ENCODE peak calls at places on chromosomes 7 and 10, in six cellular contexts. One of them, this sample, is unnamed.

GRCh38 chr7:6422926-6423632 is 24.7 kb downstream of the DAGLB start:
- DNase-seq in A549: no peak
- DNase-seq in kidney epithelial cell: no peak
- DNase-seq in body of pancreas: no peak
- DNase-seq in tibial artery: peak
- DNase-seq in brain microvascular endothelial cell: no peak
- DNase-seq in this sample: no peak

GRCh38 chr10:24793648-24794379 is 70.1 kb upstream of the ARHGAP21 start:
- DNase-seq in A549: no peak
- DNase-seq in kidney epithelial cell: no peak
- DNase-seq in body of pancreas: no peak
- DNase-seq in tibial artery: no peak
- DNase-seq in brain microvascular endothelial cell: peak
- DNase-seq in this sample: no peak

GRCh38 chr10:89351402-89352038 is 23.7 kb downstream of the IFIT3 start:
- DNase-seq in A549: no peak
- DNase-seq in kidney epithelial cell: no peak
- DNase-seq in body of pancreas: no peak
- DNase-seq in tibial artery: no peak
- DNase-seq in brain microvascular endothelial cell: no peak
- DNase-seq in this sample: no peak

GRCh38 chr10:42933454-42934340 is 143.2 kb upstream of the RET start:
- DNase-seq in A549: no peak
- DNase-seq in kidney epithelial cell: no peak
- DNase-seq in body of pancreas: peak
- DNase-seq in tibial artery: no peak
- DNase-seq in brain microvascular endothelial cell: no peak
- DNase-seq in this sample: no peak

GRCh38 chr7:41185851-41186250 is 517.0 kb downstream of the INHBA start:
- DNase-seq in A549: no peak
- DNase-seq in kidney epithelial cell: no peak
- DNase-seq in body of pancreas: no peak
- DNase-seq in tibial artery: no peak
- DNase-seq in brain microvascular endothelial cell: no peak
- DNase-seq in this sample: no peak

GRCh38 chr7:33261585-33261984 is 132.2 kb downstream of the BBS9 start:
- DNase-seq in A549: no peak
- DNase-seq in kidney epithelial cell: no peak
- DNase-seq in body of pancreas: no peak
- DNase-seq in tibial artery: no peak
- DNase-seq in brain microvascular endothelial cell: peak
- DNase-seq in this sample: no peak

GRCh38 chr10:71631007-71631859 is 88.3 kb downstream of the C10orf105 start:
- DNase-seq in A549: no peak
- DNase-seq in kidney epithelial cell: no peak
- DNase-seq in body of pancreas: no peak
- DNase-seq in tibial artery: no peak
- DNase-seq in brain microvascular endothelial cell: no peak
- DNase-seq in this sample: no peak

GRCh38 chr10:126391162-126391880 is 3.0 kb upstream of the ADAM12 start:
- DNase-seq in A549: no peak
- DNase-seq in kidney epithelial cell: no peak
- DNase-seq in body of pancreas: no peak
- DNase-seq in tibial artery: no peak
- DNase-seq in brain microvascular endothelial cell: peak
- DNase-seq in this sample: no peak

GRCh38 chr10:78634389-78634815 is 434.4 kb upstream of the ZMIZ1 start:
- DNase-seq in A549: no peak
- DNase-seq in kidney epithelial cell: peak
- DNase-seq in body of pancreas: no peak
- DNase-seq in tibial artery: peak
- DNase-seq in brain microvascular endothelial cell: no peak
- DNase-seq in this sample: no peak

GRCh38 chr7:45039106-45039505 is 39.1 kb downstream of the CCM2 start:
- DNase-seq in A549: no peak
- DNase-seq in kidney epithelial cell: no peak
- DNase-seq in body of pancreas: no peak
- DNase-seq in tibial artery: no peak
- DNase-seq in brain microvascular endothelial cell: no peak
- DNase-seq in this sample: no peak

GRCh38 chr7:158614695-158615094 is 27.1 kb upstream of the PTPRN2 start:
- DNase-seq in A549: no peak
- DNase-seq in kidney epithelial cell: no peak
- DNase-seq in body of pancreas: no peak
- DNase-seq in tibial artery: no peak
- DNase-seq in brain microvascular endothelial cell: peak
- DNase-seq in this sample: no peak

GRCh38 chr7:107711301-107711700 is 32.6 kb upstream of the CBLL1 start:
- DNase-seq in A549: no peak
- DNase-seq in kidney epithelial cell: no peak
- DNase-seq in body of pancreas: no peak
- DNase-seq in tibial artery: no peak
- DNase-seq in brain microvascular endothelial cell: peak
- DNase-seq in this sample: no peak

GRCh38 chr10:26413375-26413774 is 24.8 kb upstream of the APBB1IP start:
- DNase-seq in A549: no peak
- DNase-seq in kidney epithelial cell: no peak
- DNase-seq in body of pancreas: no peak
- DNase-seq in tibial artery: no peak
- DNase-seq in brain microvascular endothelial cell: no peak
- DNase-seq in this sample: no peak

DNA sequence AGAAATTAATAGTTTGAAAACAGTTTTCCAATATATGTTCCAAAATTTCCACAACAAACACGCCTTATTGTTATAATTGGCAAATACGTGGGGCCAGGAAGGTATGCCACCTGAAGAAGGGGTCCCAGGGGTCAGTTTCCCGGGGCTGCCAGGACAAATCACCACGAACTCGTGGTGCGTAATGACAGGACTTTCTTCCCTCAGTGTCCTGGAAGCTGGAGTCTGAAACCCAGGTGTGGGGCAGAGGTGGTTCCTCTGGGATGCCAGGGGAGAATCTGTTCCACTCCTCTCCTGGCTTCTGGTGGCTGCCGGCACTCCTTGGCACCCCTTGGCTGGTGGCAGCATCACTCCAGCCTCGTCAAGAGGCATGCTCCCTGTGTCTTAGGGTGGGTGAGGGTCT is 56.7 kb downstream of the CHST15 start:
- DNase-seq in A549: no peak
- DNase-seq in kidney epithelial cell: no peak
- DNase-seq in body of pancreas: no peak
- DNase-seq in tibial artery: no peak
- DNase-seq in brain microvascular endothelial cell: no peak
- DNase-seq in this sample: no peak
- TF ChIP-seq CTCF in A549: no peak
- TF ChIP-seq CTCF in kidney epithelial cell: no peak
- TF ChIP-seq CTCF in body of pancreas: no peak
- TF ChIP-seq CTCF in tibial artery: no peak
- TF ChIP-seq CTCF in brain microvascular endothelial cell: no peak
- TF ChIP-seq CTCF in this sample: no peak

GRCh38 chr7:84195295-84196006 is 862 bp upstream of the SEMA3A start:
- DNase-seq in A549: no peak
- DNase-seq in kidney epithelial cell: no peak
- DNase-seq in body of pancreas: no peak
- DNase-seq in tibial artery: no peak
- DNase-seq in brain microvascular endothelial cell: no peak
- DNase-seq in this sample: no peak
- H3K4me3 ChIP-seq in A549: peak
- H3K4me3 ChIP-seq in kidney epithelial cell: peak
- H3K4me3 ChIP-seq in body of pancreas: no peak
- H3K4me3 ChIP-seq in tibial artery: peak
- H3K4me3 ChIP-seq in brain microvascular endothelial cell: peak
- H3K4me3 ChIP-seq in this sample: peak

DNA sequence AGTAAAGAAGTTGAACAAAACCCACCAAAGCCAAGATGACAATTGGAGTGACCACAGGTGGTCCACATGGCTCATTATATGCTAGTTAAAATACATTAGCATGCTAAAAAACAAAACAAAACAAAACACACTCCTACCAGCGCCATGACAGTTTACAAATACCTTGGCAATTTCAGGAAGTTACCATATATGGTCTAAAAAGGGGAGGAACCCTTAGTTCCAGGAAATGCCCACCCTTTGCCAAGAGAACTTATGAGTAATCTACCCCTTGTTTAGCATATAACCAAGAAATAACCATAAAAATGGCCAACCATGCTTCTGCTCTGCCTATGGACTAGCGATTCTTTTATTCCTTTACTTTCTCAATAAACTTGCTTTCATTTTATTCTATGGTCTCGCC is 979.1 kb upstream of the POT1 start:
- DNase-seq in A549: no peak
- DNase-seq in kidney epithelial cell: no peak
- DNase-seq in body of pancreas: no peak
- DNase-seq in tibial artery: no peak
- DNase-seq in brain microvascular endothelial cell: no peak
- DNase-seq in this sample: no peak
- TF ChIP-seq CTCF in A549: no peak
- TF ChIP-seq CTCF in kidney epithelial cell: no peak
- TF ChIP-seq CTCF in body of pancreas: no peak
- TF ChIP-seq CTCF in tibial artery: no peak
- TF ChIP-seq CTCF in brain microvascular endothelial cell: no peak
- TF ChIP-seq CTCF in this sample: no peak

GRCh38 chr7:140326116-140326928 is 72.0 kb downstream of the SLC37A3 start:
- DNase-seq in A549: peak
- DNase-seq in kidney epithelial cell: peak
- DNase-seq in body of pancreas: peak
- DNase-seq in tibial artery: peak
- DNase-seq in brain microvascular endothelial cell: peak
- DNase-seq in this sample: no peak
- H3K4me3 ChIP-seq in A549: no peak
- H3K4me3 ChIP-seq in kidney epithelial cell: no peak
- H3K4me3 ChIP-seq in body of pancreas: no peak
- H3K4me3 ChIP-seq in tibial artery: peak
- H3K4me3 ChIP-seq in brain microvascular endothelial cell: no peak
- H3K4me3 ChIP-seq in this sample: peak

GRCh38 chr10:23338886-23339285 is 5.7 kb downstream of the C10orf67 start:
- DNase-seq in A549: no peak
- DNase-seq in kidney epithelial cell: no peak
- DNase-seq in body of pancreas: no peak
- DNase-seq in tibial artery: no peak
- DNase-seq in brain microvascular endothelial cell: no peak
- DNase-seq in this sample: no peak
- TF ChIP-seq CTCF in A549: no peak
- TF ChIP-seq CTCF in kidney epithelial cell: no peak
- TF ChIP-seq CTCF in body of pancreas: no peak
- TF ChIP-seq CTCF in tibial artery: no peak
- TF ChIP-seq CTCF in brain microvascular endothelial cell: no peak
- TF ChIP-seq CTCF in this sample: no peak

GRCh38 chr7:76131872-76132271 is 69.8 kb upstream of the SRRM3 start:
- DNase-seq in A549: no peak
- DNase-seq in kidney epithelial cell: no peak
- DNase-seq in body of pancreas: no peak
- DNase-seq in tibial artery: no peak
- DNase-seq in brain microvascular endothelial cell: no peak
- DNase-seq in this sample: no peak
- H3K4me3 ChIP-seq in A549: no peak
- H3K4me3 ChIP-seq in kidney epithelial cell: no peak
- H3K4me3 ChIP-seq in body of pancreas: no peak
- H3K4me3 ChIP-seq in tibial artery: no peak
- H3K4me3 ChIP-seq in brain microvascular endothelial cell: no peak
- H3K4me3 ChIP-seq in this sample: no peak

DNA sequence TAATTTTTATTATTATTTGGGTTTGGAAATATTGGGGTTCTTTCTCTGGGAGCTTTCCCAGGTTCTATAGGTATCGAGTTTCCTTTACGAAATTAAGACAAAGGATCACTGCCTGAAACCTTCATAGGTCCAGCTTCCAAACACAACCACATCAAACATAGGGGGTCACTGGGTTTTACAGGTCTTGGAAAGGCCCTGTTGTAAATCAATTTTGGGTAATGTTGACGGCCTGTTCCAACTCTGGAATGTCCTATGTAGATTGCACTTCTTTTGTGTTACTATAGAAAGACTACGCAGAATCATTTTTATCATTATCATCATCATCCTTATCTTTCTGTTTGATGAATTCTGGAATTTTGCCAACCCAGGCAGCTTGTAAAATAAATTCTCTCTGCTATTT is 15.2 kb upstream of the CPA5 start:
- DNase-seq in A549: no peak
- DNase-seq in kidney epithelial cell: no peak
- DNase-seq in body of pancreas: no peak
- DNase-seq in tibial artery: no peak
- DNase-seq in brain microvascular endothelial cell: no peak
- DNase-seq in this sample: no peak
- TF ChIP-seq CTCF in A549: no peak
- TF ChIP-seq CTCF in kidney epithelial cell: no peak
- TF ChIP-seq CTCF in body of pancreas: no peak
- TF ChIP-seq CTCF in tibial artery: no peak
- TF ChIP-seq CTCF in brain microvascular endothelial cell: no peak
- TF ChIP-seq CTCF in this sample: no peak

GRCh38 chr7:99408347-99409191 is at the start of the genes BUD31 and PDAP1:
- DNase-seq in A549: peak
- DNase-seq in kidney epithelial cell: peak
- DNase-seq in body of pancreas: peak
- DNase-seq in tibial artery: peak
- DNase-seq in brain microvascular endothelial cell: peak
- DNase-seq in this sample: peak

GRCh38 chr7:99404977-99405320 is 3.4 kb downstream of the PDAP1 start:
- DNase-seq in A549: no peak
- DNase-seq in kidney epithelial cell: no peak
- DNase-seq in body of pancreas: no peak
- DNase-seq in tibial artery: no peak
- DNase-seq in brain microvascular endothelial cell: no peak
- DNase-seq in this sample: no peak

GRCh38 chr7:99404235-99404976 is 4.0 kb downstream of the PDAP1 start:
- DNase-seq in A549: no peak
- DNase-seq in kidney epithelial cell: no peak
- DNase-seq in body of pancreas: no peak
- DNase-seq in tibial artery: no peak
- DNase-seq in brain microvascular endothelial cell: no peak
- DNase-seq in this sample: no peak

GRCh38 chr7:99407849-99408346 is 499 bp downstream of the PDAP1 start:
- DNase-seq in A549: peak
- DNase-seq in kidney epithelial cell: no peak
- DNase-seq in body of pancreas: peak
- DNase-seq in tibial artery: peak
- DNase-seq in brain microvascular endothelial cell: peak
- DNase-seq in this sample: peak

DNA sequence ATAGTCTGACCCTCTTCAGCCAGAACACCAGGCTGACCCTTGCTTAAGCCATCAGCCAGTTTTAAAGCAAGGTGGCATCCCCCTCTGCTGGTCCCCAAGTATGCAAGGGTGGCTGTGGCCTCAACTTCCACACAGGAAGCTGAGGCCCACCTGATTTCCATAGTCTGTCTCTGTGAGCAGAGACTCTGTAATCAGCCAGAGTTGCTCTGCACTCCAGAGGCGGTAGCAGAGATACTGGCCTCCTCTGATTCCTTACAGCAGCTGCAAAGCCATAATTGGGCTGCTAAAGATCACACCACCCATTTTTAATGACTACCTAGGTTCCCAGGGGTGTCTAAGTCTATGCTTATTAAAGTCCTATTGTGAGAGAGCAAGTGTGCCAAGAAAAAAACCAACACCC is 1.8 kb downstream of the PDAP1 start:
- DNase-seq in A549: no peak
- DNase-seq in kidney epithelial cell: no peak
- DNase-seq in body of pancreas: no peak
- DNase-seq in tibial artery: no peak
- DNase-seq in brain microvascular endothelial cell: no peak
- DNase-seq in this sample: no peak
- H3K4me3 ChIP-seq in A549: peak
- H3K4me3 ChIP-seq in kidney epithelial cell: no peak
- H3K4me3 ChIP-seq in body of pancreas: no peak
- H3K4me3 ChIP-seq in tibial artery: no peak
- H3K4me3 ChIP-seq in brain microvascular endothelial cell: no peak
- H3K4me3 ChIP-seq in this sample: no peak

This sample was measured in dorsolateral prefrontal cortex.